ENCODE peak calls at places on chromosomes 6 and 20, in five cellular contexts. One of them, this sample, is unnamed.

GRCh38 chr6:143110996-143111395 is 50.3 kb downstream of the AIG1 start:
- DNase-seq in breast epithelium: no peak
- DNase-seq in uterus: no peak
- DNase-seq in adrenal gland: no peak
- DNase-seq in suprapubic skin: no peak
- DNase-seq in this sample: no peak

GRCh38 chr6:160386869-160387518 is 38.8 kb downstream of the SLC22A3 start:
- DNase-seq in suprapubic skin: no peak
- DNase-seq in uterus: no peak
- DNase-seq in breast epithelium: peak; percentile 24
- DNase-seq in adrenal gland: peak; percentile 68
- DNase-seq in this sample: no peak

GRCh38 chr20:41087777-41088176 is 49.6 kb upstream of the PLCG1 start:
- DNase-seq in uterus: no peak
- DNase-seq in adrenal gland: no peak
- DNase-seq in suprapubic skin: no peak
- DNase-seq in breast epithelium: no peak
- DNase-seq in this sample: no peak

GRCh38 chr6:84052204-84052882 is 18.8 kb downstream of the MRAP2 start:
- DNase-seq in uterus: no peak
- DNase-seq in adrenal gland: peak; percentile 79
- DNase-seq in suprapubic skin: no peak
- DNase-seq in breast epithelium: peak; percentile 23
- DNase-seq in this sample: no peak

GRCh38 chr6:138393871-138394783 is 9.9 kb upstream of the HEBP2 start:
- DNase-seq in uterus: no peak
- DNase-seq in breast epithelium: no peak
- DNase-seq in adrenal gland: no peak
- DNase-seq in suprapubic skin: no peak
- DNase-seq in this sample: no peak

GRCh38 chr20:24673678-24674570 is 204.5 kb downstream of the SYNDIG1 start:
- DNase-seq in uterus: no peak
- DNase-seq in adrenal gland: no peak
- DNase-seq in suprapubic skin: peak; percentile 38
- DNase-seq in breast epithelium: no peak
- DNase-seq in this sample: no peak

GRCh38 chr6:167849846-167850459 is 23.2 kb downstream of the AFDN start:
- DNase-seq in suprapubic skin: no peak
- DNase-seq in adrenal gland: no peak
- DNase-seq in breast epithelium: peak; percentile 56
- DNase-seq in uterus: no peak
- DNase-seq in this sample: no peak

GRCh38 chr6:10595731-10596664 is 74.8 kb downstream of the GCNT2 start:
- DNase-seq in suprapubic skin: no peak
- DNase-seq in breast epithelium: no peak
- DNase-seq in uterus: no peak
- DNase-seq in adrenal gland: no peak
- DNase-seq in this sample: no peak

GRCh38 chr6:152209211-152209610 is 401.7 kb downstream of the ESR1 start:
- DNase-seq in adrenal gland: no peak
- DNase-seq in suprapubic skin: no peak
- DNase-seq in breast epithelium: no peak
- DNase-seq in uterus: no peak
- DNase-seq in this sample: no peak

GRCh38 chr6:82067021-82067420 is 180.5 kb downstream of the IBTK start:
- DNase-seq in breast epithelium: no peak
- DNase-seq in uterus: no peak
- DNase-seq in suprapubic skin: no peak
- DNase-seq in adrenal gland: no peak
- DNase-seq in this sample: no peak

GRCh38 chr20:51650685-51651134 is 108.2 kb upstream of the NFATC2 start:
- DNase-seq in uterus: no peak
- DNase-seq in breast epithelium: no peak
- DNase-seq in suprapubic skin: no peak
- DNase-seq in adrenal gland: no peak
- DNase-seq in this sample: no peak

GRCh38 chr6:113450061-113450465 is 407.1 kb upstream of the MARCKS start:
- DNase-seq in breast epithelium: no peak
- DNase-seq in suprapubic skin: no peak
- DNase-seq in uterus: no peak
- DNase-seq in adrenal gland: no peak
- DNase-seq in this sample: no peak

GRCh38 chr6:13466304-13467215 is 20.8 kb downstream of the GFOD1 start:
- DNase-seq in breast epithelium: no peak
- DNase-seq in uterus: no peak
- DNase-seq in suprapubic skin: no peak
- DNase-seq in adrenal gland: no peak
- DNase-seq in this sample: no peak

GRCh38 chr6:106820412-106820852 is 154.1 kb downstream of the CD24 start:
- DNase-seq in suprapubic skin: no peak
- DNase-seq in adrenal gland: no peak
- DNase-seq in uterus: no peak
- DNase-seq in breast epithelium: no peak
- DNase-seq in this sample: no peak

GRCh38 chr6:121633309-121633708 is 197.9 kb downstream of the GJA1 start:
- DNase-seq in breast epithelium: no peak
- DNase-seq in suprapubic skin: no peak
- DNase-seq in uterus: no peak
- DNase-seq in adrenal gland: no peak
- DNase-seq in this sample: no peak

GRCh38 chr6:159107451-159108260 is 61.5 kb upstream of the FNDC1 start:
- DNase-seq in suprapubic skin: no peak
- DNase-seq in uterus: no peak
- DNase-seq in breast epithelium: no peak
- DNase-seq in adrenal gland: peak; percentile 50
- DNase-seq in this sample: peak; percentile 84

DNA sequence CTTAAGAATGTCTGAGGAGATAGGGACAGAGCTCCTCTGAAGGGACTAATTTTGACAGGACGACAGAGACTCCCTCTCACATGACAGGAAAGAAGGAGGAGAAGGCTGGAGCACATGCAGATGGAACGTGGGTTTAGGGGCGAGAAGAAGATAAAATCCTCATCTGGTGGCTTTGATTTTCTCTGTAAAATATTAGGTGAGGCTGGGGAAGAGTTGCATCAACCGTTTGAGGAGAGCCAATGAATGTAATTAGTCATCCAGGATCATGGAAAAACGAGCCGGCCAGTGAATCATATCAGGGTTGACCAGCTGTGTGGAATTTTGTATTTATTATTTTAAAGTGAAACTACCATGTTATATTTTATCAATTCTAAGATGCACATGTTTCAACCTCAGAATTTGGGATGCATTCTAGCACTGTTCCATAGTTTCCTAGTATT is 46.9 kb upstream of the ADGRF4 start:
- DNase-seq in uterus: no peak
- DNase-seq in breast epithelium: no peak
- DNase-seq in suprapubic skin: no peak
- DNase-seq in adrenal gland: no peak
- DNase-seq in this sample: no peak
- H3K4me3 ChIP-seq in uterus: no peak overlapping the region
- H3K4me3 ChIP-seq in breast epithelium: no peak overlapping the region
- H3K4me3 ChIP-seq in suprapubic skin: no peak overlapping the region
- H3K4me3 ChIP-seq in adrenal gland: no peak overlapping the region
- H3K4me3 ChIP-seq in this sample: no peak overlapping the region

GRCh38 chr6:24931296-24931695 is 4.5 kb downstream of the RIPOR2 start:
- DNase-seq in breast epithelium: no peak
- DNase-seq in suprapubic skin: no peak
- DNase-seq in uterus: no peak
- DNase-seq in adrenal gland: no peak
- DNase-seq in this sample: no peak
- H3K4me3 ChIP-seq in breast epithelium: no peak overlapping the region
- H3K4me3 ChIP-seq in suprapubic skin: no peak overlapping the region
- H3K4me3 ChIP-seq in uterus: no peak overlapping the region
- H3K4me3 ChIP-seq in adrenal gland: no peak overlapping the region
- H3K4me3 ChIP-seq in this sample: no peak overlapping the region

GRCh38 chr20:64051033-64051452 is 1.6 kb upstream of the SOX18 start:
- DNase-seq in uterus: no peak
- DNase-seq in adrenal gland: no peak
- DNase-seq in suprapubic skin: no peak
- DNase-seq in breast epithelium: no peak
- DNase-seq in this sample: no peak
- H3K4me3 ChIP-seq in uterus: no peak overlapping the region
- H3K4me3 ChIP-seq in adrenal gland: no peak overlapping the region
- H3K4me3 ChIP-seq in suprapubic skin: no peak overlapping the region
- H3K4me3 ChIP-seq in breast epithelium: no peak overlapping the region
- H3K4me3 ChIP-seq in this sample: no peak overlapping the region

DNA sequence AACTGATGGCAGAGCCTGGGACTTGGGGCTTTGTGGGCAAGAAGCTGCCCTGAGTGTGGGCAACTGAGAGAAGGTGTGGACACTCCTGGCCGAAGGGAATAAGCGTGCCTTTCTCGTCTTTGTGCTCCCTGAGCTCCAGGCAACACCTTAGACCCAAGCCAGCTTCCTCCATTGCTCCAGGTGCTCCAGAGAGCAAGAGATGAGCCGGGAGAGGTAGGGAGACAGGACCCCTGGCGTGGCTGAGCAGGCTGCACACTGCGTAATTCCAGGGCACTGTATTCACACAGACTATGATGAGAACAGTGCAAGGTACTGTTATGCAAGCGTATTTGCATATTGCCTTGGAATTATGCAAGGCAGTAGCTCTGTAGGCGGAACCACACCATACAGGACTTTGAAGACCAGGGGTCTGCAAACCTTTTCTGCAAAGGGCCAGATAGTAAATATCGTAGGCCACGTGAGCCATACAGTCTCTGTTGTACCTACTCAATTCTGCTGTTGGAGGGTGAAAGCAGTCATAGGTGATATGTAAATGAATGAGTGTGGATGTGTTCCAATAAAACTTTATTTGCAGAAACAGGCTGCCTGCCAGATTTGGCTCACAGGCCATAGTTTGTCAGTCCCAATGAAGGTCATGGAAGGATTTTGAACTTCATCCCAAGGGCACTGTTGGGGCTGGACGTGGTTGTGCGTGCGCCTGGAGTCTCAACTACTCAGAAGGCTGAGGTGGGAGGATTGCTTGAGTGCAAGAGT is 42.1 kb upstream of the FAM83D start:
- DNase-seq in breast epithelium: no peak
- DNase-seq in uterus: no peak
- DNase-seq in adrenal gland: no peak
- DNase-seq in suprapubic skin: no peak
- DNase-seq in this sample: no peak
- H3K4me3 ChIP-seq in breast epithelium: no peak overlapping the region
- H3K4me3 ChIP-seq in uterus: no peak overlapping the region
- H3K4me3 ChIP-seq in adrenal gland: no peak overlapping the region
- H3K4me3 ChIP-seq in suprapubic skin: no peak overlapping the region
- H3K4me3 ChIP-seq in this sample: no peak overlapping the region

DNA sequence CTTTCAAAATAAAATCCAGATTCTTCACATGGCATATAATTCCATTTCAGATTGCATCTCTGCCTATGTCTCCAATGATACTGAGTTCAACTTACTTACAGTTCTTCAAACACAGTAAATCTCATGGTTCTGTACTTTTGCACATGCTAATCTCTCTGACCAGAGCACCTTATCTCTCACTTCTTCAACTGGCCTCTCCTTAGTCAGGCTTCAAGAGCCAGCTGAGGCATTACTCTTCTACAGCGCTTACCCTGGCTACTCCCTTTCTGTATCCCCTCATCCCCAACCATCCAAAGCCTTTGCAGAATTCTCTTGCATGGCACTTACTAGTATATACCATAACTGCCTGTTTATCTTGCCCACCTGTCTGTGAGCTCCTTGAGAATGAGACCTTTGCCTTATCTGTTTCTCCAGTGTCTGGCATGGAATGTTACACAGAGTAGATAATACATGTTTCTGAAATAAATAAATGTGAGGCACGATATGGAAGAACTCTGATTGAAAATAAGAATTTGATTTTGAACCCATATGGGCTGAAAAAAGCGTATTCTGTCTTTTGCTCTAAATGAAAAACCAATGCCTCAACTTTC is 49.1 kb downstream of the SESN1 start:
- DNase-seq in uterus: no peak
- DNase-seq in adrenal gland: no peak
- DNase-seq in suprapubic skin: no peak
- DNase-seq in breast epithelium: no peak
- DNase-seq in this sample: no peak
- H3K4me3 ChIP-seq in uterus: no peak overlapping the region
- H3K4me3 ChIP-seq in adrenal gland: no peak overlapping the region
- H3K4me3 ChIP-seq in suprapubic skin: no peak overlapping the region
- H3K4me3 ChIP-seq in breast epithelium: no peak overlapping the region
- H3K4me3 ChIP-seq in this sample: no peak overlapping the region

DNA sequence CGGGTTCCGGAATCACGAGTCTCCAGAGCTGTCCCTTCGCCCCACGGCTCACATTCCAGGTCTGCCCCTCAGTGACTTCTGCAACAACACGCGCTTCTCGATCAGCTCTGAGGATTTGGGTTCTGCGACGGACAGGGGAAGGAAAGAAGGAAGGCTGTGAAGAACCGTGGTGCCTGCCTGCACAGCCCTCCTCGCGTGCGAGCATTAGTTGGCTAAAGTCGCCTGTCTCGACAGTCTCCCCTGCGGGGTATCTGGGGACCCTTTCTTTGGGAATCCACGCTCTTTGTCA is 23.1 kb downstream of the VPS52 start:
- DNase-seq in adrenal gland: no peak
- DNase-seq in uterus: no peak
- DNase-seq in suprapubic skin: no peak
- DNase-seq in breast epithelium: no peak
- DNase-seq in this sample: no peak
- H3K4me3 ChIP-seq in adrenal gland: peak overlapping the region; percentile 19
- H3K4me3 ChIP-seq in uterus: peak overlapping the region; percentile 49
- H3K4me3 ChIP-seq in suprapubic skin: peak overlapping the region; percentile 71
- H3K4me3 ChIP-seq in breast epithelium: peak overlapping the region; percentile 69
- H3K4me3 ChIP-seq in this sample: peak overlapping the region; percentile 10

GRCh38 chr6:26065952-26066380 is 21.3 kb upstream of the HFE start:
- DNase-seq in uterus: peak; percentile 48
- DNase-seq in suprapubic skin: no peak
- DNase-seq in adrenal gland: peak; percentile 84
- DNase-seq in breast epithelium: peak; percentile 46
- DNase-seq in this sample: no peak
- H3K4me3 ChIP-seq in uterus: no peak overlapping the region
- H3K4me3 ChIP-seq in suprapubic skin: no peak overlapping the region
- H3K4me3 ChIP-seq in adrenal gland: no peak overlapping the region
- H3K4me3 ChIP-seq in breast epithelium: peak overlapping the region; percentile 20
- H3K4me3 ChIP-seq in this sample: no peak overlapping the region

DNA sequence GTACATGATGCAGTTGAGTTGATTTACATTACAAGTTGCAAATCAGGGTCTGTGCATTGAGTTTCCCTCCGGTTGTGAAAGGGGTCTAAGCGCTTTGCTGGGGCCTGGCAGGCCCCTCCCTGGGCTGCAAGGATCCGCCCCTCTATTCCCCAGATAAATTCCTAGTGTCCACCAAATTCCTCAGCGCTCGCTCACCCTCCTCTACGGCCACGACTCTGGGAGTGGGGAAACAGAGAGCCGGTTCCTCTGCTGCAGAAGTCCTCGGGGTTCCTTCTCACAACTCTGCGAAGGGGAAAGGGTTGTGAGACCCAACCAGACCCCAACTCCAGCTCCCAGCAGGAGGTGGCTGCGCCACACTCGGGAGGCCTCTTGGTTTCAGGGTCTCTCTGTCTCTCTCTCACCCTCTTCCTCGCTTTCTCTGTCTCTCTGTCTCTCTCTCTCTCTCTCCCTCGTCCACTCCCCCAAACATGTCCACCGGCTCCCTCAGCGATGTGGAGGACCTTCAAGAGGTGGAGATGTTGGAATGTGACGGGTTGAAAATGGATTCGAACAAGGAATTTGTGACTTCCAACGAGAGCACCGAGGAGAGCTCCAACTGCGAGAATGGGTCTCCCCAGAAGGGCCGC is at the start of gene TCF21:
- DNase-seq in suprapubic skin: no peak
- DNase-seq in adrenal gland: no peak
- DNase-seq in uterus: peak; percentile 75
- DNase-seq in breast epithelium: no peak
- DNase-seq in this sample: no peak
- H3K4me3 ChIP-seq in suprapubic skin: peak within 1 kb of the TSS; percentile 15
- H3K4me3 ChIP-seq in adrenal gland: no peak within 1 kb of the TSS
- H3K4me3 ChIP-seq in uterus: peak within 1 kb of the TSS; percentile 60
- H3K4me3 ChIP-seq in breast epithelium: no peak within 1 kb of the TSS
- H3K4me3 ChIP-seq in this sample: no peak within 1 kb of the TSS

This sample was measured in lower leg skin.